ENCODE peak calls at places on chromosomes 1 and 21, in six cellular contexts. D, R, I, F, L and W are unnamed samples.

GRCh38 chr1:175968486-175969182 is 225.2 kb upstream of the TNR start:
- DNase-seq in D (no peak), R (no peak), I (no peak), F (no peak), L (no peak), W (no peak)

GRCh38 chr1:199046618-199047017 is 407.8 kb downstream of the PTPRC start:
- DNase-seq in D (no peak), R (no peak), I (no peak), F (no peak), L (no peak), W (no peak)

GRCh38 chr1:59229138-59229537 is 67.8 kb upstream of the FGGY start:
- DNase-seq in D (no peak), R (no peak), I (no peak), F (no peak), L (no peak), W (no peak)

GRCh38 chr1:78619803-78620579 is at the start of gene IFI44L:
- DNase-seq in D (peak), R (no peak), I (no peak), F (no peak), L (no peak), W (peak)

GRCh38 chr1:101992816-101993575 is 3.7 kb downstream of the OLFM3 start:
- DNase-seq in D (no peak), R (no peak), I (no peak), F (no peak), L (no peak), W (peak)

GRCh38 chr1:59718989-59719360 is 95.8 kb upstream of the HOOK1 start:
- DNase-seq in D (no peak), R (no peak), I (no peak), F (no peak), L (no peak), W (no peak)

GRCh38 chr1:202951437-202951836 is 6.7 kb downstream of the ADIPOR1 start:
- DNase-seq in D (no peak), R (no peak), I (no peak), F (no peak), L (no peak), W (no peak)

GRCh38 chr1:14913475-14914155 is 239.9 kb upstream of the TMEM51 start:
- DNase-seq in D (no peak), R (no peak), I (no peak), F (no peak), L (no peak), W (no peak)

GRCh38 chr1:94986783-94987182 is 59.9 kb upstream of the CNN3 start:
- DNase-seq in D (no peak), R (no peak), I (no peak), F (no peak), L (no peak), W (no peak)

GRCh38 chr1:231896806-231897205 is 270.2 kb downstream of the DISC1 start:
- DNase-seq in D (no peak), R (no peak), I (no peak), F (no peak), L (no peak), W (no peak)

GRCh38 chr1:101388904-101389546 is 152.2 kb downstream of the S1PR1 start:
- DNase-seq in D (no peak), R (no peak), I (no peak), F (no peak), L (no peak), W (no peak)

GRCh38 chr1:58983633-58984301 is 199.9 kb upstream of the JUN start:
- DNase-seq in D (no peak), R (no peak), I (no peak), F (no peak), L (no peak), W (no peak)

GRCh38 chr1:24742090-24742938 is 2.9 kb upstream of the CLIC4 start:
- DNase-seq in D (peak), R (no peak), I (no peak), F (peak), L (no peak), W (no peak)

GRCh38 chr1:223870617-223871574 is 25.1 kb upstream of the TP53BP2 start:
- DNase-seq in D (no peak), R (no peak), I (no peak), F (peak), L (no peak), W (no peak)

GRCh38 chr1:68495968-68496679 is 758 bp downstream of the DEPDC1 start:
- DNase-seq in D (no peak), R (peak), I (peak), F (no peak), L (no peak), W (no peak)

GRCh38 chr21:21751286-21751685 is 753.1 kb downstream of the NCAM2 start:
- DNase-seq in D (peak), R (no peak), I (no peak), F (no peak), L (no peak), W (no peak)

GRCh38 chr1:160244209-160244608 is 18.1 kb downstream of the DCAF8 start:
- DNase-seq in D (no peak), R (no peak), I (no peak), F (no peak), L (no peak), W (no peak)

GRCh38 chr21:14758849-14759248 is 212.7 kb upstream of the SAMSN1 start:
- DNase-seq in D (no peak), R (no peak), I (no peak), F (no peak), L (no peak), W (no peak)

GRCh38 chr1:224433041-224433670 is 1.4 kb downstream of the WDR26 start:
- DNase-seq in D (peak), R (no peak), I (no peak), F (peak), L (no peak), W (no peak)

GRCh38 chr21:15051652-15052554 is 12.9 kb downstream of the NRIP1 start:
- DNase-seq in D (peak), R (no peak), I (no peak), F (no peak), L (no peak), W (no peak)

GRCh38 chr1:56387071-56387747 is 192.2 kb downstream of the PLPP3 start:
- DNase-seq in D (no peak), R (no peak), I (no peak), F (no peak), L (no peak), W (no peak)

GRCh38 chr1:158286966-158287365 is 2.8 kb upstream of the CD1C start:
- DNase-seq in D (no peak), R (no peak), I (no peak), F (no peak), L (no peak), W (no peak)

GRCh38 chr21:32364387-32364786 is 28.4 kb downstream of the URB1 start:
- DNase-seq in D (peak), R (no peak), I (no peak), F (no peak), L (no peak), W (no peak)

GRCh38 chr1:89826594-89826993 is 5.8 kb downstream of the LRRC8D start:
- DNase-seq in D (no peak), R (no peak), I (no peak), F (no peak), L (no peak), W (no peak)

GRCh38 chr1:209402697-209403096 is 180.8 kb upstream of the CAMK1G start:
- DNase-seq in D (no peak), R (no peak), I (no peak), F (no peak), L (no peak), W (no peak)

GRCh38 chr1:16181887-16182719 is 26.2 kb upstream of the EPHA2 start:
- DNase-seq in D (peak), R (peak), I (no peak), F (peak), L (peak), W (no peak)

GRCh38 chr1:29269356-29269755 is 33.0 kb downstream of the PTPRU start:
- DNase-seq in D (no peak), R (no peak), I (no peak), F (no peak), L (no peak), W (no peak)

GRCh38 chr1:6321205-6321604 is 60.3 kb upstream of the GPR153 start:
- DNase-seq in D (no peak), R (no peak), I (no peak), F (no peak), L (no peak), W (no peak)

GRCh38 chr1:244851546-244852231 is 12.7 kb downstream of the HNRNPU start:
- DNase-seq in D (no peak), R (no peak), I (no peak), F (no peak), L (no peak), W (no peak)

GRCh38 chr21:36247316-36247715 is 72.7 kb upstream of the MORC3 start:
- DNase-seq in D (no peak), R (no peak), I (no peak), F (no peak), L (no peak), W (no peak)

GRCh38 chr1:15525043-15525958 is 1.3 kb upstream of the CASP9 start:
- DNase-seq in D (peak), R (peak), I (no peak), F (peak), L (peak), W (peak)

GRCh38 chr1:20411196-20411980 is 74.6 kb downstream of the CAMK2N1 start:
- DNase-seq in D (no peak), R (peak), I (peak), F (no peak), L (no peak), W (no peak)

GRCh38 chr1:226541631-226542622 is 6.6 kb upstream of the STUM start:
- DNase-seq in D (peak), R (no peak), I (no peak), F (no peak), L (no peak), W (no peak)

GRCh38 chr1:198132060-198132781 is 24.6 kb upstream of the NEK7 start:
- DNase-seq in D (no peak), R (no peak), I (no peak), F (no peak), L (no peak), W (no peak)

GRCh38 chr1:67458663-67459062 is 28.5 kb upstream of the SERBP1 start:
- DNase-seq in D (no peak), R (no peak), I (no peak), F (peak), L (no peak), W (no peak)
- H3K27ac ChIP-seq in D (no peak), R (no peak), I (no peak), F (peak), L (no peak), W (no peak)

GRCh38 chr1:212410231-212410825 is 4.4 kb downstream of the PACC1 start:
- DNase-seq in D (no peak), R (no peak), I (no peak), F (no peak), L (no peak), W (no peak)

GRCh38 chr1:212413902-212414327 is 771 bp downstream of the PACC1 start:
- DNase-seq in D (no peak), R (no peak), I (no peak), F (no peak), L (no peak), W (no peak)

GRCh38 chr1:212414328-212415106 is at the start of gene PACC1:
- DNase-seq in D (peak), R (peak), I (peak), F (peak), L (peak), W (peak)

GRCh38 chr1:212412374-212412773 is 2.3 kb downstream of the PACC1 start:
- DNase-seq in D (no peak), R (no peak), I (no peak), F (no peak), L (no peak), W (no peak)

GRCh38 chr1:212415107-212415841 is 588 bp upstream of the PACC1 start:
- DNase-seq in D (no peak), R (no peak), I (no peak), F (peak), L (no peak), W (no peak)
- H3K4me3 ChIP-seq in D (peak), R (peak), I (peak), F (peak), L (no peak), W (peak)

GRCh38 chr1:183218981-183219621 is 33.0 kb downstream of the LAMC2 start:
- DNase-seq in D (peak), R (no peak), I (no peak), F (no peak), L (no peak), W (no peak)
- TF ChIP-seq POLR2AphosphoS5 in D (no peak), R (no peak), I (no peak), F (no peak), L (no peak), W (no peak)

GRCh38 chr1:9555942-9556341 is 16.7 kb downstream of the SLC25A33 start:
- DNase-seq in D (no peak), R (no peak), I (no peak), F (no peak), L (no peak), W (no peak)

GRCh38 chr1:9557624-9558023 is 18.4 kb downstream of the SLC25A33 start:
- DNase-seq in D (no peak), R (no peak), I (no peak), F (no peak), L (no peak), W (no peak)

GRCh38 chr1:9558946-9559545 is 19.8 kb downstream of the SLC25A33 start:
- DNase-seq in D (no peak), R (no peak), I (no peak), F (no peak), L (no peak), W (no peak)

GRCh38 chr1:9559673-9560072 is 20.4 kb downstream of the SLC25A33 start:
- DNase-seq in D (no peak), R (no peak), I (no peak), F (peak), L (no peak), W (no peak)

GRCh38 chr1:9558271-9558945 is 19.1 kb downstream of the SLC25A33 start:
- DNase-seq in D (no peak), R (no peak), I (no peak), F (no peak), L (no peak), W (no peak)
- H3K27ac ChIP-seq in D (peak), R (no peak), I (no peak), F (no peak), L (no peak), W (peak)

GRCh38 chr1:196607940-196608339 is 300 bp downstream of the KCNT2 start:
- DNase-seq in D (no peak), R (no peak), I (no peak), F (peak), L (no peak), W (no peak)
- H3K4me3 ChIP-seq in D (peak), R (no peak), I (peak), F (peak), L (peak), W (peak)

DNA sequence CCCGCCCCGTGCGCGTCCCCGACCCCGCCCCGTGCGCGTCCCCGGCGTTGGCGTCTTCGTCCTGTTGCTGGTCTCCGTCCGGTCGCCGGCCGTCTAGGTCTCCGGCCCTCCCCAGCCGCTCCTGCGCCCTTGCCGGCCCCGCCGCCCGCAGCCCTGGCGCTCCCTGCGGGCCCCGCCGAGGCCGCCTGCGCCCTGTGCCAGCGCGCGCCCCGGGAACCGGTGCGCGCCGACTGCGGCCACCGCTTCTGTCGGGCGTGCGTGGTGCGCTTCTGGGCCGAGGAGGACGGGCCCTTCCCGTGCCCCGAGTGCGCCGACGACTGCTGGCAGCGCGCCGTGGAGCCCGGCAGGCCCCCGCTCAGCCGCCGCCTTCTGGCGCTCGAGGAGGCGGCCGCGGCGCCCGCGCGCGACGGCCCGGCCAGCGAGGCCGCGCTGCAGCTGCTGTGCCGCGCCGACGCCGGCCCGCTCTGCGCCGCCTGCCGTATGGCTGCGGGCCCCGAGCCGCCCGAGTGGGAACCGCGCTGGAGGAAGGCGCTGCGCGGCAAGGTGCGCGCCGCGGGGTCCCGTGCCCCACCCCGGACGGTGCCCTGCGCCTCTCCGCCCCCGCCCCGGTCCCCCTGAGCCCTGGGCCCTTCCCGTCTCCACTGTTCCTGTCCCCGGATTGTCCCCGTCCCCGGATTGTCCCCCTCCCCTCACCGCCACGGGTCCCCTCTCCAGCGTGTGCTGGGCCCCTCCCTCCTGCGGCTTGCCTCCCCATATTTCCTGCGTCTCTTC is at the start of gene RNF187:
- DNase-seq in D (peak), R (no peak), I (no peak), F (no peak), L (peak), W (no peak)
- TF ChIP-seq POLR2AphosphoS5 in D (peak), R (peak), I (no peak), F (peak), L (peak), W (peak)

GRCh38 chr1:204081791-204082513 is 9.0 kb downstream of the SOX13 start:
- DNase-seq in D (no peak), R (no peak), I (no peak), F (no peak), L (peak), W (no peak)
- H3K27ac ChIP-seq in D (peak), R (no peak), I (peak), F (peak), L (peak), W (no peak)

DNA sequence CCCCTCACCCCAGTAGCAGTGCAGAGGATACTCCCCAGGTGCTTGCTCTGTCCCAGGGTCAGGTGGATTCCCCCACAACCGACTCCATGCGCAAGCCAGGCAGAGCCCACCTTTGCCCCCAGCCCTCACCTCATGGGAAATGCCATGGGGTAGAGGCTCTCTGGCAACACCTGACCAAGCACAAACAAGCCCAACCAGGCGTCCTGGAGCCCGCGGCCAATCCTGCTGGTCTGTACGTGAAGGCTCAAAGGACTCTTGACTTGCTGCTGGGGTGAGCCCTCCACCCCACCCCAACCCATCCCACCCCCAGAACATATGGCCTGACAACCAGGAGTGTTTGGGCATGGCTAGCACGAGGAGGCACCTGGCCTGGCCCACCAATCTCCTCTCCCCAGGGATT is 1.8 kb downstream of the ADGRB2 start:
- DNase-seq in D (no peak), R (no peak), I (no peak), F (no peak), L (no peak), W (no peak)
- H3K4me3 ChIP-seq in D (no peak), R (peak), I (peak), F (peak), L (no peak), W (peak)

DNA sequence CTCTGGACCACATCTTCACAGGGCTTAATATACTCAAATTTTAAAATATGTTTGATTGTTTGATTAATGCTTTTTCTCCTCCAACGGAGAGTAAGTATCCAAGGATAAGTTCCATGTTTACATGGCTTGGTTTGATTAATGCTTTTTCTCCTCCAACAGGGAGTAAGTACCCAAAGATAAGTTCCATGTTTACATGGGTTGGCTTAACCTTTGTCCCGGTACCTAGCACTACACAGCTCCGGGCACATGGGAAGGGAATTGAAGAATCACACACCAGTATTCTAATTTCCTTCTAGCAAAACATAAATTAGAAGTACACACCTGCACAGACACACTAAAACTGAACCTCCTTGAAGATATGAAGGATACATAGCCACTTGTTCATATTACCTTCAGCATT is 77.5 kb downstream of the ARID4B start:
- DNase-seq in D (no peak), R (no peak), I (no peak), F (no peak), L (no peak), W (no peak)
- TF ChIP-seq POLR2AphosphoS5 in D (no peak), R (no peak), I (no peak), F (no peak), L (no peak), W (no peak)

GRCh38 chr21:31221051-31221450 is 123.0 kb downstream of the TIAM1 start:
- DNase-seq in D (no peak), R (no peak), I (no peak), F (no peak), L (no peak), W (no peak)
- H3K27ac ChIP-seq in D (no peak), R (no peak), I (no peak), F (no peak), L (no peak), W (no peak)